ENCODE peak calls at places on chromosomes 5 and 9, in eight cellular contexts. M, B, J, N, H, S, I and A are unnamed samples.

GRCh38 chr9:98118640-98119601 is at the start of gene TRIM14:
- DNase-seq in M (peak; percentile 80), B (peak; percentile 57), J (peak; percentile 55), N (peak; percentile 64), H (peak; percentile 78), S (peak; percentile 77), I (peak; percentile 18), A (peak; percentile 75)

GRCh38 chr9:98373622-98374021 is 118.2 kb upstream of the TBC1D2 start:
- DNase-seq in M (no peak), B (no peak), J (peak; percentile 51), N (no peak), H (peak; percentile 76), S (peak; percentile 52), I (no peak), A (no peak)

GRCh38 chr5:16733597-16733996 is 116.8 kb upstream of the RETREG1 start:
- DNase-seq in M (no peak), B (no peak), J (no peak), N (peak; percentile 72), H (no peak), S (no peak), I (no peak), A (no peak)

GRCh38 chr5:141878186-141878770 is at the start of gene PCDH1:
- DNase-seq in M (no peak), B (no peak), J (peak; percentile 14), N (peak; percentile 61), H (peak; percentile 72), S (peak; percentile 60), I (no peak), A (peak; percentile 72)

GRCh38 chr5:120164989-120165388 is 299.1 kb upstream of the PRR16 start:
- DNase-seq in M (no peak), B (no peak), J (no peak), N (no peak), H (no peak), S (no peak), I (no peak), A (peak; percentile 20)

GRCh38 chr5:9051779-9052178 is 494.1 kb downstream of the SEMA5A start:
- DNase-seq in M (no peak), B (no peak), J (no peak), N (no peak), H (no peak), S (no peak), I (no peak), A (no peak)

GRCh38 chr5:5957737-5958136 is 420.6 kb downstream of the MED10 start:
- DNase-seq in M (no peak), B (no peak), J (no peak), N (no peak), H (no peak), S (no peak), I (no peak), A (no peak)

GRCh38 chr9:112752334-112753110 is 2.0 kb downstream of the SNX30 start:
- DNase-seq in M (no peak), B (no peak), J (no peak), N (no peak), H (peak; percentile 47), S (no peak), I (no peak), A (no peak)

GRCh38 chr9:97979778-97980478 is 3.2 kb upstream of the ANP32B start:
- DNase-seq in M (no peak), B (no peak), J (no peak), N (no peak), H (peak; percentile 7), S (no peak), I (no peak), A (no peak)

GRCh38 chr5:159877087-159877486 is 39.2 kb upstream of the ADRA1B start:
- DNase-seq in M (no peak), B (no peak), J (no peak), N (no peak), H (no peak), S (no peak), I (no peak), A (no peak)

GRCh38 chr9:98709968-98710965 is 1.5 kb upstream of the GABBR2 start:
- DNase-seq in M (peak; percentile 49), B (peak; percentile 74), J (peak; percentile 73), N (peak; percentile 63), H (peak; percentile 83), S (peak; percentile 58), I (no peak), A (peak; percentile 65)

GRCh38 chr5:124515494-124516222 is 230.8 kb downstream of the ZNF608 start:
- DNase-seq in M (no peak), B (peak; percentile 44), J (no peak), N (no peak), H (no peak), S (no peak), I (no peak), A (peak; percentile 43)

GRCh38 chr9:138043411-138044345 is 166.1 kb downstream of the CACNA1B start:
- DNase-seq in M (no peak), B (no peak), J (no peak), N (no peak), H (no peak), S (no peak), I (no peak), A (no peak)

GRCh38 chr5:39394946-39395345 is 29.8 kb downstream of the DAB2 start:
- DNase-seq in M (no peak), B (peak; percentile 86), J (peak; percentile 86), N (no peak), H (peak; percentile 93), S (peak; percentile 9), I (no peak), A (peak; percentile 62)

GRCh38 chr9:75976549-75976948 is 86.1 kb downstream of the PCSK5 start:
- DNase-seq in M (no peak), B (no peak), J (no peak), N (no peak), H (no peak), S (no peak), I (no peak), A (no peak)

GRCh38 chr5:39758426-39758825 is 333.6 kb upstream of the DAB2 start:
- DNase-seq in M (no peak), B (no peak), J (no peak), N (no peak), H (no peak), S (peak; percentile 17), I (no peak), A (no peak)

GRCh38 chr5:32311404-32312193 is 1.1 kb downstream of the MTMR12 start:
- DNase-seq in M (peak; percentile 97), B (no peak), J (peak; percentile 11), N (peak; percentile 74), H (peak; percentile 57), S (no peak), I (no peak), A (peak; percentile 50)

GRCh38 chr9:78769684-78770083 is 472.8 kb downstream of the PSAT1 start:
- DNase-seq in M (no peak), B (no peak), J (no peak), N (no peak), H (peak; percentile 61), S (no peak), I (no peak), A (peak; percentile 2)

GRCh38 chr9:112615584-112616271 is 102.2 kb downstream of the INIP start:
- DNase-seq in M (no peak), B (no peak), J (peak; percentile 1), N (no peak), H (no peak), S (no peak), I (no peak), A (no peak)

GRCh38 chr5:110784901-110785300 is 46.1 kb downstream of the SLC25A46 start:
- DNase-seq in M (no peak), B (no peak), J (peak; percentile 41), N (peak; percentile 49), H (peak; percentile 19), S (peak; percentile 16), I (no peak), A (peak; percentile 25)

GRCh38 chr9:98172604-98173003 is 19.8 kb downstream of the CORO2A start:
- DNase-seq in M (no peak), B (peak; percentile 9), J (peak; percentile 7), N (peak; percentile 73), H (no peak), S (peak; percentile 27), I (no peak), A (peak; percentile 28)

DNA sequence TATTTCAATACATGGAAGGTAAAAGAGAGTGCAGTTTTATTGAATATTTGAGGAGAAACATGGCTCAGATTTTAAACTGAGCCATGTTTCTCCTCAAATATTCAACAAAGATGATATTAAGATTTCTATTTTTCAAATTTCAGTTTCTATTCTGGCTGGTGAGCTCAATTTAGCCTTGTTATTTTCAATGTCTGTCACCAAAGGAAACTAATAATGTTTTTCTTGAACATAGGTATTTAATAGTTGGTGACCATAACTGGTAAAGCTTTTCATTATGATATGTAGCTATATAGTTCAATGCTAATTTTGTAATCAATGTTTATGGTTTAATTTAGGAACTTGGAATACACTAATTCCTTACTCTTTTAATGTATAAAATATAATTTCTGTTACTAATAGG is 177.4 kb downstream of the FER start:
- DNase-seq in M (no peak), B (no peak), J (no peak), N (no peak), H (no peak), S (no peak), I (no peak), A (no peak)
- H3K4me3 ChIP-seq in M (peak overlapping the region; percentile 69), B (no peak overlapping the region), J (no peak overlapping the region), N (no peak overlapping the region), H (no peak overlapping the region), S (no peak overlapping the region), I (peak overlapping the region; percentile 62), A (no peak overlapping the region)

GRCh38 chr9:135928074-135928730 is 20.9 kb upstream of the CAMSAP1 start:
- DNase-seq in M (no peak), B (no peak), J (no peak), N (no peak), H (no peak), S (no peak), I (no peak), A (no peak)
- H3K9ac ChIP-seq in M (no peak overlapping the region), B (no peak overlapping the region), J (no peak overlapping the region), N (no peak overlapping the region), H (no peak overlapping the region), S (no peak overlapping the region), I (no peak overlapping the region), A (no peak overlapping the region)

GRCh38 chr5:151200913-151201445 is 22.9 kb downstream of the CCDC69 start:
- DNase-seq in M (no peak), B (no peak), J (no peak), N (no peak), H (no peak), S (no peak), I (no peak), A (no peak)

GRCh38 chr5:151198861-151199260 is 25.0 kb downstream of the CCDC69 start:
- DNase-seq in M (no peak), B (no peak), J (no peak), N (no peak), H (no peak), S (no peak), I (no peak), A (no peak)

GRCh38 chr5:151196556-151197290 is 27.2 kb downstream of the CCDC69 start:
- DNase-seq in M (peak; percentile 94), B (no peak), J (no peak), N (no peak), H (no peak), S (no peak), I (no peak), A (no peak)

GRCh38 chr5:151202381-151203139 is 21.3 kb downstream of the CCDC69 start:
- DNase-seq in M (no peak), B (peak; percentile 54), J (peak; percentile 71), N (no peak), H (peak; percentile 86), S (peak; percentile 70), I (peak; percentile 71), A (peak; percentile 52)

GRCh38 chr5:151199581-151200185 is 24.2 kb downstream of the CCDC69 start:
- DNase-seq in M (peak; percentile 36), B (no peak), J (no peak), N (no peak), H (no peak), S (peak; percentile 96), I (no peak), A (no peak)
- H3K4me1 ChIP-seq in M (peaks cover 47% of the 10 kb centered on the region), B (no peaks in the 10 kb centered on the region), J (no peaks in the 10 kb centered on the region), N (no peaks in the 10 kb centered on the region), H (no peaks in the 10 kb centered on the region), S (peaks cover 3% of the 10 kb centered on the region), I (peaks cover 10% of the 10 kb centered on the region), A (peaks cover 30% of the 10 kb centered on the region)

GRCh38 chr9:118515947-118516346 is 811.7 kb downstream of the TLR4 start:
- DNase-seq in M (no peak), B (no peak), J (no peak), N (peak; percentile 75), H (no peak), S (no peak), I (no peak), A (no peak)
- H3K4me3 ChIP-seq in M (no peak overlapping the region), B (no peak overlapping the region), J (no peak overlapping the region), N (no peak overlapping the region), H (no peak overlapping the region), S (no peak overlapping the region), I (no peak overlapping the region), A (no peak overlapping the region)